ENCODE peak calls at places on chromosomes 16 and 17, in five cellular contexts. D is CD4-positive, alpha-beta T cell; H is heart left ventricle; O is T-helper 1 cell; K is T-cell. G is an unnamed sample.

GRCh38 chr16:11232852-11233726 is 22.9 kb downstream of the SOCS1 start:
- DNase-seq in O (peak; percentile 99), K (peak; percentile 80), D (peak; percentile 75), H (peak; percentile 37), G (peak; percentile 61)

GRCh38 chr16:6023449-6023848 is 925.9 kb upstream of the EEF2KMT start:
- DNase-seq in O (no peak), H (no peak), K (no peak), D (no peak), G (no peak)

GRCh38 chr16:17404903-17405691 is 65.7 kb downstream of the XYLT1 start:
- DNase-seq in O (no peak), K (no peak), D (no peak), H (peak; percentile 43), G (peak; percentile 84)

GRCh38 chr16:9139965-9140364 is 48.5 kb downstream of the HAPSTR1 start:
- DNase-seq in K (no peak), D (no peak), H (no peak), O (no peak), G (no peak)

GRCh38 chr17:36926701-36927100 is 10.6 kb upstream of the LHX1 start:
- DNase-seq in O (no peak), D (no peak), K (no peak), H (no peak), G (no peak)

GRCh38 chr17:31508310-31509094 is 117.0 kb downstream of the RAB11FIP4 start:
- DNase-seq in K (peak; percentile 74), H (no peak), D (peak; percentile 57), O (peak; percentile 93), G (no peak)

GRCh38 chr17:77498875-77499698 is 358.3 kb downstream of the SEC14L1 start:
- DNase-seq in H (peak; percentile 12), O (no peak), D (no peak), K (no peak), G (no peak)

GRCh38 chr16:1900452-1900774 is 17.8 kb downstream of the HS3ST6 start:
- DNase-seq in D (no peak), O (no peak), H (no peak), K (no peak), G (no peak)

GRCh38 chr17:34822007-34822737 is 139.1 kb downstream of the CCT6B start:
- DNase-seq in O (no peak), D (no peak), K (no peak), H (no peak), G (no peak)

GRCh38 chr16:85485379-85485778 is 127.7 kb upstream of the GSE1 start:
- DNase-seq in D (no peak), K (no peak), H (no peak), O (no peak), G (no peak)

GRCh38 chr17:79272666-79273219 is 198.1 kb downstream of the ENGASE start:
- DNase-seq in K (no peak), D (no peak), H (no peak), O (no peak), G (no peak)

GRCh38 chr17:55524440-55525220 is 13.4 kb upstream of the SMIM36 start:
- DNase-seq in O (peak; percentile 27), K (no peak), H (no peak), D (no peak), G (no peak)

GRCh38 chr16:55330726-55331647 is 7.0 kb downstream of the IRX6 start:
- DNase-seq in O (no peak), H (no peak), K (no peak), D (no peak), G (no peak)

GRCh38 chr17:48629411-48629759 is 3.2 kb upstream of the HOXB9 start:
- DNase-seq in D (no peak), K (no peak), H (no peak), O (no peak), G (no peak)

GRCh38 chr17:78473951-78474630 is 95.6 kb downstream of the PGS1 start:
- DNase-seq in D (no peak), H (no peak), K (no peak), O (no peak), G (no peak)

GRCh38 chr16:1932050-1933028 is 10.7 kb downstream of the MSRB1 start:
- DNase-seq in K (no peak), H (no peak), O (no peak), D (no peak), G (no peak)

GRCh38 chr16:81889896-81890634 is 111.0 kb downstream of the PLCG2 start:
- DNase-seq in D (peak; percentile 7), K (peak; percentile 37), H (peak; percentile 30), O (peak; percentile 56), G (no peak)

GRCh38 chr17:9880582-9880999 is 24.5 kb downstream of the RCVRN start:
- DNase-seq in D (no peak), H (no peak), K (no peak), O (no peak), G (no peak)

GRCh38 chr16:69367980-69368379 is 16.4 kb upstream of the TMED6 start:
- DNase-seq in D (no peak), O (no peak), H (no peak), K (no peak), G (no peak)

GRCh38 chr17:62681061-62681938 is 53.8 kb downstream of the MRC2 start:
- DNase-seq in H (no peak), K (no peak), O (no peak), D (no peak), G (no peak)

GRCh38 chr16:29820271-29820701 is at the start of gene MVP:
- DNase-seq in O (peak; percentile 62), H (peak; percentile 73), D (no peak), K (peak; percentile 31), G (peak; percentile 82)

GRCh38 chr17:61200349-61200735 is 199.3 kb upstream of the TBX2 start:
- DNase-seq in D (no peak), H (no peak), O (no peak), K (no peak), G (no peak)

GRCh38 chr16:54374136-54374535 is 87.5 kb upstream of the IRX3 start:
- DNase-seq in O (no peak), H (no peak), K (no peak), D (no peak), G (no peak)

GRCh38 chr17:77282524-77283515 is 142.1 kb downstream of the SEC14L1 start:
- DNase-seq in O (no peak), H (no peak), D (no peak), K (no peak), G (no peak)

GRCh38 chr17:74118504-74118903 is 85.0 kb upstream of the RPL38 start:
- DNase-seq in K (no peak), D (no peak), O (no peak), H (no peak), G (no peak)

GRCh38 chr17:39668141-39668924 is at the start of gene PNMT:
- DNase-seq in K (peak; percentile 69), O (peak; percentile 66), H (peak; percentile 78), D (peak; percentile 59), G (peak; percentile 84)

GRCh38 chr17:64773836-64774761 is 112.0 kb upstream of the SMURF2 start:
- DNase-seq in K (no peak), D (no peak), H (peak; percentile 16), O (no peak), G (peak; percentile 40)

GRCh38 chr16:72621651-72622050 is 426.3 kb downstream of the ZFHX3 start:
- DNase-seq in H (no peak), O (no peak), K (no peak), D (no peak), G (no peak)

GRCh38 chr16:8469102-8469778 is 121.1 kb downstream of the TMEM114 start:
- DNase-seq in K (no peak), H (no peak), D (no peak), O (no peak), G (no peak)

GRCh38 chr16:62638964-62639861 is 603.0 kb upstream of the CDH8 start:
- DNase-seq in D (no peak), H (no peak), O (no peak), K (no peak), G (no peak)